ENCODE peak calls at places on chromosome X, in five cellular contexts. One of them, this sample, is unnamed.

GRCh38 chrX:103687696-103688191 is 1.2 kb upstream of the MORF4L2 start:
- DNase-seq in breast epithelium: peak
- DNase-seq in activated naive CD4-positive, alpha-beta T cell treated with anti-CD3 and anti-CD28 coated beads for 36 hours: peak
- DNase-seq in NCI-H1105: peak
- DNase-seq in AG08396: peak
- DNase-seq in this sample: peak

GRCh38 chrX:93695981-93696380 is 22.0 kb downstream of the FAM133A start:
- DNase-seq in AG08396: no peak
- DNase-seq in breast epithelium: no peak
- DNase-seq in NCI-H1105: no peak
- DNase-seq in activated naive CD4-positive, alpha-beta T cell treated with anti-CD3 and anti-CD28 coated beads for 36 hours: no peak
- DNase-seq in this sample: no peak

GRCh38 chrX:55451626-55451989 is 319 bp upstream of the MAGEH1 start:
- DNase-seq in breast epithelium: no peak
- DNase-seq in AG08396: no peak
- DNase-seq in activated naive CD4-positive, alpha-beta T cell treated with anti-CD3 and anti-CD28 coated beads for 36 hours: no peak
- DNase-seq in NCI-H1105: no peak
- DNase-seq in this sample: no peak

GRCh38 chrX:136121788-136122187 is 25.5 kb upstream of the FHL1 start:
- DNase-seq in activated naive CD4-positive, alpha-beta T cell treated with anti-CD3 and anti-CD28 coated beads for 36 hours: no peak
- DNase-seq in breast epithelium: no peak
- DNase-seq in NCI-H1105: no peak
- DNase-seq in AG08396: no peak
- DNase-seq in this sample: no peak

GRCh38 chrX:140440891-140441290 is 64.0 kb downstream of the SOX3 start:
- DNase-seq in AG08396: peak
- DNase-seq in activated naive CD4-positive, alpha-beta T cell treated with anti-CD3 and anti-CD28 coated beads for 36 hours: no peak
- DNase-seq in NCI-H1105: no peak
- DNase-seq in breast epithelium: no peak
- DNase-seq in this sample: no peak

GRCh38 chrX:120769576-120770341 is 105.9 kb downstream of the CT47B1 start:
- DNase-seq in NCI-H1105: peak
- DNase-seq in AG08396: peak
- DNase-seq in breast epithelium: no peak
- DNase-seq in activated naive CD4-positive, alpha-beta T cell treated with anti-CD3 and anti-CD28 coated beads for 36 hours: peak
- DNase-seq in this sample: peak

GRCh38 chrX:124232523-124233201 is 99.8 kb upstream of the TEX13D start:
- DNase-seq in AG08396: no peak
- DNase-seq in activated naive CD4-positive, alpha-beta T cell treated with anti-CD3 and anti-CD28 coated beads for 36 hours: peak
- DNase-seq in NCI-H1105: no peak
- DNase-seq in breast epithelium: no peak
- DNase-seq in this sample: no peak

GRCh38 chrX:30570505-30570904 is 7.1 kb downstream of the TASL start:
- DNase-seq in AG08396: peak
- DNase-seq in NCI-H1105: peak
- DNase-seq in breast epithelium: no peak
- DNase-seq in activated naive CD4-positive, alpha-beta T cell treated with anti-CD3 and anti-CD28 coated beads for 36 hours: no peak
- DNase-seq in this sample: no peak

GRCh38 chrX:72461288-72461687 is 111.4 kb downstream of the HDAC8 start:
- DNase-seq in AG08396: no peak
- DNase-seq in breast epithelium: no peak
- DNase-seq in NCI-H1105: no peak
- DNase-seq in activated naive CD4-positive, alpha-beta T cell treated with anti-CD3 and anti-CD28 coated beads for 36 hours: no peak
- DNase-seq in this sample: no peak

GRCh38 chrX:145751943-145752342 is 65.7 kb upstream of the SLITRK2 start:
- DNase-seq in NCI-H1105: no peak
- DNase-seq in breast epithelium: no peak
- DNase-seq in activated naive CD4-positive, alpha-beta T cell treated with anti-CD3 and anti-CD28 coated beads for 36 hours: no peak
- DNase-seq in AG08396: peak
- DNase-seq in this sample: no peak

GRCh38 chrX:49079489-49080428 is at the start of gene WDR45:
- DNase-seq in breast epithelium: peak
- DNase-seq in NCI-H1105: peak
- DNase-seq in activated naive CD4-positive, alpha-beta T cell treated with anti-CD3 and anti-CD28 coated beads for 36 hours: peak
- DNase-seq in AG08396: peak
- DNase-seq in this sample: peak

GRCh38 chrX:152445926-152446325 is 5.2 kb downstream of the GABRA3 start:
- DNase-seq in breast epithelium: no peak
- DNase-seq in activated naive CD4-positive, alpha-beta T cell treated with anti-CD3 and anti-CD28 coated beads for 36 hours: no peak
- DNase-seq in AG08396: no peak
- DNase-seq in NCI-H1105: no peak
- DNase-seq in this sample: no peak

GRCh38 chrX:130339408-130340222 is at the start of gene SLC25A14:
- DNase-seq in NCI-H1105: peak
- DNase-seq in activated naive CD4-positive, alpha-beta T cell treated with anti-CD3 and anti-CD28 coated beads for 36 hours: peak
- DNase-seq in AG08396: peak
- DNase-seq in breast epithelium: peak
- DNase-seq in this sample: peak

GRCh38 chrX:19804168-19804567 is 83.2 kb downstream of the SH3KBP1 start:
- DNase-seq in breast epithelium: no peak
- DNase-seq in activated naive CD4-positive, alpha-beta T cell treated with anti-CD3 and anti-CD28 coated beads for 36 hours: no peak
- DNase-seq in NCI-H1105: no peak
- DNase-seq in AG08396: no peak
- DNase-seq in this sample: no peak

GRCh38 chrX:18173494-18174180 is 47.0 kb downstream of the BEND2 start:
- DNase-seq in activated naive CD4-positive, alpha-beta T cell treated with anti-CD3 and anti-CD28 coated beads for 36 hours: no peak
- DNase-seq in NCI-H1105: peak
- DNase-seq in breast epithelium: no peak
- DNase-seq in AG08396: no peak
- DNase-seq in this sample: peak